ENCODE peak calls at places on chromosomes 6 and 20, in ten cellular contexts. I is HCT116, P is endothelial cell, E is astrocyte of the spinal cord, C is pancreas, F is tibial nerve, W is GM23338, A is lower leg skin, O is epithelial cell of esophagus, Q is stomach. U is an unnamed sample.

GRCh38 chr6:105607624-105608392 is 204.9 kb upstream of the PREP start:
- DNase-seq in I (no peak), P (no peak), E (no peak), C (no peak), F (no peak), W (no peak), A (no peak), O (no peak), Q (no peak), U (no peak)

GRCh38 chr20:63080411-63080810 is 73.6 kb upstream of the BHLHE23 start:
- DNase-seq in I (no peak), P (no peak), E (no peak), C (peak), F (no peak), W (no peak), A (peak), O (no peak), Q (no peak), U (no peak)

GRCh38 chr6:159953091-159953581 is 15.7 kb upstream of the IGF2R start:
- DNase-seq in I (no peak), P (no peak), E (peak), C (no peak), F (no peak), W (no peak), A (no peak), O (peak), Q (peak), U (no peak)

GRCh38 chr6:12150812-12151432 is 138.8 kb downstream of the HIVEP1 start:
- DNase-seq in I (peak), P (peak), E (no peak), C (no peak), F (no peak), W (peak), A (no peak), O (peak), Q (no peak), U (no peak)

GRCh38 chr6:166651408-166651807 is 24.4 kb upstream of the RPS6KA2 start:
- DNase-seq in I (no peak), P (no peak), E (no peak), C (no peak), F (no peak), W (no peak), A (no peak), O (no peak), Q (no peak), U (no peak)

GRCh38 chr6:28977351-28978136 is 27.6 kb downstream of the ZNF311 start:
- DNase-seq in I (no peak), P (no peak), E (peak), C (no peak), F (no peak), W (peak), A (no peak), O (peak), Q (no peak), U (no peak)

GRCh38 chr20:35845561-35845960 is 73.7 kb downstream of the PHF20 start:
- DNase-seq in I (no peak), P (no peak), E (peak), C (no peak), F (no peak), W (no peak), A (peak), O (peak), Q (no peak), U (no peak)

GRCh38 chr6:16229710-16230109 is 8.7 kb upstream of the GMPR start:
- DNase-seq in I (no peak), P (no peak), E (no peak), C (no peak), F (no peak), W (no peak), A (no peak), O (no peak), Q (no peak), U (no peak)

GRCh38 chr6:127586372-127586771 is 9.4 kb downstream of the C6orf58 start:
- DNase-seq in I (peak), P (no peak), E (no peak), C (no peak), F (no peak), W (peak), A (no peak), O (peak), Q (no peak), U (no peak)

GRCh38 chr6:69796081-69796626 is 656 bp downstream of the LMBRD1 start:
- DNase-seq in I (peak), P (no peak), E (peak), C (no peak), F (no peak), W (peak), A (no peak), O (peak), Q (peak), U (peak)

GRCh38 chr6:31474871-31475286 is 23.1 kb upstream of the MICB start:
- DNase-seq in I (no peak), P (no peak), E (no peak), C (no peak), F (no peak), W (peak), A (no peak), O (no peak), Q (no peak), U (no peak)

GRCh38 chr6:109460161-109460830 is 4.7 kb upstream of the MICAL1 start:
- DNase-seq in I (no peak), P (no peak), E (no peak), C (no peak), F (no peak), W (no peak), A (no peak), O (no peak), Q (no peak), U (no peak)

GRCh38 chr20:57717797-57718196 is 8.0 kb upstream of the PMEPA1 start:
- DNase-seq in I (no peak), P (no peak), E (no peak), C (no peak), F (no peak), W (no peak), A (no peak), O (peak), Q (no peak), U (no peak)

GRCh38 chr6:2939315-2940009 is 31.9 kb downstream of the SERPINB6 start:
- DNase-seq in I (no peak), P (no peak), E (no peak), C (peak), F (no peak), W (no peak), A (peak), O (no peak), Q (peak), U (peak)

GRCh38 chr20:46520976-46521579 is 7.7 kb upstream of the ZNF334 start:
- DNase-seq in I (peak), P (peak), E (peak), C (peak), F (no peak), W (peak), A (no peak), O (peak), Q (peak), U (peak)

GRCh38 chr6:138989098-138989983 is 1.3 kb upstream of the REPS1 start:
- DNase-seq in I (no peak), P (no peak), E (no peak), C (no peak), F (no peak), W (no peak), A (no peak), O (no peak), Q (no peak), U (no peak)

GRCh38 chr6:126550323-126550722 is 210.4 kb downstream of the CENPW start:
- DNase-seq in I (no peak), P (no peak), E (no peak), C (no peak), F (no peak), W (peak), A (no peak), O (no peak), Q (no peak), U (no peak)

GRCh38 chr20:4083103-4083864 is 67.9 kb upstream of the RNF24 start:
- DNase-seq in I (no peak), P (no peak), E (no peak), C (no peak), F (no peak), W (peak), A (no peak), O (no peak), Q (no peak), U (no peak)

GRCh38 chr6:170485159-170485558 is 67.9 kb downstream of the PSMB1 start:
- DNase-seq in I (no peak), P (no peak), E (peak), C (no peak), F (no peak), W (no peak), A (no peak), O (no peak), Q (no peak), U (no peak)

GRCh38 chr6:90425161-90425641 is 128.6 kb upstream of the BACH2 start:
- DNase-seq in I (no peak), P (no peak), E (no peak), C (no peak), F (no peak), W (no peak), A (no peak), O (no peak), Q (no peak), U (peak)

GRCh38 chr20:2331901-2332565 is 36.2 kb downstream of the TGM3 start:
- DNase-seq in I (no peak), P (no peak), E (no peak), C (no peak), F (no peak), W (no peak), A (peak), O (no peak), Q (no peak), U (no peak)

GRCh38 chr20:23596856-23597255 is 8.9 kb downstream of the CST9 start:
- DNase-seq in I (no peak), P (no peak), E (peak), C (no peak), F (no peak), W (no peak), A (no peak), O (no peak), Q (no peak), U (no peak)

GRCh38 chr6:52724041-52724405 is 39.3 kb downstream of the GSTA2 start:
- DNase-seq in I (no peak), P (no peak), E (peak), C (no peak), F (no peak), W (no peak), A (no peak), O (peak), Q (no peak), U (no peak)

GRCh38 chr6:128032047-128032446 is 131.2 kb upstream of the THEMIS start:
- DNase-seq in I (no peak), P (no peak), E (no peak), C (no peak), F (no peak), W (no peak), A (no peak), O (no peak), Q (no peak), U (no peak)

GRCh38 chr6:9576521-9576920 is 838.4 kb downstream of the TFAP2A start:
- DNase-seq in I (no peak), P (no peak), E (no peak), C (no peak), F (no peak), W (no peak), A (no peak), O (peak), Q (no peak), U (no peak)

GRCh38 chr6:108699290-108700041 is 138.7 kb downstream of the FOXO3 start:
- DNase-seq in I (no peak), P (no peak), E (peak), C (no peak), F (no peak), W (no peak), A (peak), O (no peak), Q (no peak), U (no peak)

GRCh38 chr6:106249658-106250057 is 75.9 kb downstream of the ATG5 start:
- DNase-seq in I (no peak), P (no peak), E (no peak), C (no peak), F (no peak), W (no peak), A (no peak), O (no peak), Q (no peak), U (no peak)

GRCh38 chr20:63472862-63473390 is 471 bp upstream of the KCNQ2 start:
- DNase-seq in I (no peak), P (no peak), E (no peak), C (no peak), F (no peak), W (no peak), A (no peak), O (no peak), Q (no peak), U (no peak)

GRCh38 chr6:84560431-84561375 is 203.7 kb downstream of the TBX18 start:
- DNase-seq in I (no peak), P (no peak), E (no peak), C (no peak), F (no peak), W (no peak), A (no peak), O (no peak), Q (no peak), U (no peak)

GRCh38 chr20:60474385-60474910 is 516.2 kb downstream of the CDH26 start:
- DNase-seq in I (no peak), P (no peak), E (no peak), C (no peak), F (no peak), W (no peak), A (no peak), O (no peak), Q (no peak), U (no peak)

GRCh38 chr6:119284861-119285521 is 64.6 kb downstream of the MAN1A1 start:
- DNase-seq in I (no peak), P (peak), E (no peak), C (no peak), F (no peak), W (peak), A (no peak), O (peak), Q (no peak), U (no peak)
- TF ChIP-seq CTCF in I (peak), P (peak), E (peak), C (no peak), F (no peak), W (peak), A (no peak), O (peak), Q (no peak), U (peak)

DNA sequence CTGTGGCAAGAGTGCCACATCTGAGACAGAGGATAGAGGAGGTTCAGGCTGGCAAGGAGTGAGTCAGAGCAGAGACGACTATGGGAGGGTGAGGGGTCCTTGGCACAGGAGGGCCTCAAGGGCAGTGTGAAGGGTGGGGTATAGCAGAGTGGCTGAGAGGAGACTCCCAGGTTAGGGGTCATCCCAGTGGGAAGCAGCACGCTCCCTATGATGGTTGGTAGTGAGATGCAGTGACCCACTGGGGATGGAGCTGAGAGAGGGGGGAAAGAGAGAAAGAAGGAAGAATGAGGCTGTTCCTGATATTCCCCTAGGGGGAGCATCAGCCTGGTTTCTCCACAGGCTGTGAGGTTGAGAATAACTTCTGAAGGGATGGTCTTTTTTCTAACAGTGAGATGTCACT is 97.4 kb downstream of the INSM1 start:
- DNase-seq in I (no peak), P (peak), E (no peak), C (no peak), F (no peak), W (peak), A (no peak), O (no peak), Q (no peak), U (no peak)
- TF ChIP-seq CTCF in I (peak), P (peak), E (peak), C (no peak), F (no peak), W (peak), A (no peak), O (peak), Q (no peak), U (no peak)

GRCh38 chr6:112881027-112881426 is 533.9 kb downstream of the RFPL4B start:
- DNase-seq in I (no peak), P (no peak), E (peak), C (no peak), F (no peak), W (no peak), A (no peak), O (peak), Q (no peak), U (no peak)

GRCh38 chr6:112882381-112882780 is 535.3 kb downstream of the RFPL4B start:
- DNase-seq in I (no peak), P (no peak), E (peak), C (no peak), F (no peak), W (no peak), A (no peak), O (no peak), Q (no peak), U (no peak)

GRCh38 chr6:112881828-112882227 is 534.7 kb downstream of the RFPL4B start:
- DNase-seq in I (no peak), P (no peak), E (no peak), C (no peak), F (no peak), W (no peak), A (no peak), O (peak), Q (no peak), U (no peak)

GRCh38 chr6:112877134-112878100 is 530.3 kb downstream of the RFPL4B start:
- DNase-seq in I (no peak), P (no peak), E (peak), C (no peak), F (no peak), W (peak), A (no peak), O (peak), Q (no peak), U (no peak)

DNA sequence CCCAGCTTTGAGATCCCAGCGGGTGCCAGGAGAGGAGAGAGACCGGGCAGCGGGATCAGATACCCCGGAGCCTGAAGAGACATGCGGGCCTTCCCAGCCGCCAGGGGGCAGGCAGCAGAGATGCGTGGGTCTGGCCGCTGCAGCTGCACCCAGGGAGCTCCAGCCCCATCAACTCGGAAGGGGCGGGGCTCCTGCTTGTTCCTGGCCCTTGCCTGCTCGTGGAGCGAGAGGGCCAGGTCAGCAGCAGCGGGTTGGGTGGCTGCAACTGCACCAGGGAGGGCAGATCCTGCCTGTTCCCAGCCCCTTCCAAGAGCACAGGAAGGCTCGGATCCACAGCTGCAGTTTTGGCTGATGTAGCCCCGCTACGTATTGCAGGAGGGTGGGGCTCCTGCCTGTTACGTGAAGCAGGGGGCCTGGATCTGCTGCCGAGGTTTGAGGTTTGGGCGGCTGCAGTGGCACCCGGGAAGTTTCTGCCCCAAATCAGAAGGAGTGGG is 532.8 kb downstream of the RFPL4B start:
- DNase-seq in I (no peak), P (no peak), E (no peak), C (peak), F (no peak), W (peak), A (no peak), O (peak), Q (peak), U (no peak)
- TF ChIP-seq CTCF in I (no peak), P (no peak), E (no peak), C (no peak), F (no peak), W (peak), A (no peak), O (peak), Q (no peak), U (no peak)

GRCh38 chr20:38435555-38435939 is 419 bp upstream of the SNHG17 start:
- DNase-seq in I (no peak), P (no peak), E (peak), C (no peak), F (no peak), W (no peak), A (no peak), O (peak), Q (no peak), U (no peak)
- TF ChIP-seq CTCF in I (no peak), P (peak), E (no peak), C (no peak), F (no peak), W (no peak), A (no peak), O (no peak), Q (no peak), U (peak)

GRCh38 chr20:44750081-44750805 is 4.6 kb downstream of the KCNK15 start:
- DNase-seq in I (no peak), P (no peak), E (no peak), C (peak), F (no peak), W (peak), A (no peak), O (no peak), Q (no peak), U (no peak)
- TF ChIP-seq CTCF in I (peak), P (no peak), E (peak), C (no peak), F (peak), W (peak), A (no peak), O (no peak), Q (no peak), U (no peak)

DNA sequence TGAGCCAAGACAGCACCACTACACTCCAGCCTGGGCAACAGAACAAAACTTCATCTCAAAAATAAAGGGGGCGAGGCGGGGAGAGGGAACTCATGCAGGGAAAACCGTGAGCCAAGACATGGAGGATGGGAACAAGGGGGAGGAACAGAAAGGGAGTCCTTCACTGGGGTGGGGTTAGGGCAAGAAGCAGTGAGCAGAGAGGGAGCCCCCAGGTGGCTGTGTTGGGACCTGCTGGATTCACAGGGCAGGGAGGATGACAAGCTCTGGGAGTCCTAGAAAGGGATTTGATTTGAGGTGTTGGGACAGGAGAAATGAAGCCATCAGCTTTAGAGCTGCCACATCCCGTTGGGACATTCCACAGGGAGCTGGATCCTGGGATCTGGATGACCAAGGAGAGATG is 90.6 kb upstream of the TOP1 start:
- DNase-seq in I (no peak), P (no peak), E (no peak), C (no peak), F (no peak), W (peak), A (no peak), O (no peak), Q (no peak), U (no peak)
- TF ChIP-seq CTCF in I (peak), P (no peak), E (peak), C (no peak), F (no peak), W (peak), A (no peak), O (no peak), Q (no peak), U (no peak)

GRCh38 chr6:36139431-36139830 is 9.1 kb downstream of the MAPK13 start:
- DNase-seq in I (no peak), P (peak), E (no peak), C (no peak), F (no peak), W (peak), A (no peak), O (no peak), Q (no peak), U (no peak)
- TF ChIP-seq CTCF in I (peak), P (no peak), E (peak), C (no peak), F (no peak), W (peak), A (no peak), O (peak), Q (no peak), U (no peak)

DNA sequence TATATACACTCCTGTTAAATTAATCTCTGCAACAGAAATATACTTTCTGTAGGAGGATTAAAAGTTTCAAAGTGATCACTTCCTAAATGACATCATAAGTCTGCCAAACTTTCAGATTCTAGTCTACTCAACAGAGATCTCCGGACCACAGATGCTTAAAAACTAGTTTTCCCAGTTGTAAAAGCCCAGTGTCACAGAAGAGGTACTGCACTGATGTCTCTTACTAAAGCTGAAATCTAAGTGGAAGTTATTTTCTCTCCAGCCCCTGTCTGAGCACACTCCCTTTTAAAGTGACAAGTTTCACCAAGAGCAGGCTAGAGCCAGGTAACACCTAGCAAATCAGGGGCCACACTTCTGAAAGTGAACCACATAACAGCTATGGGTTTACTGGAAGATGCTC is 71.6 kb upstream of the DST start:
- DNase-seq in I (no peak), P (no peak), E (no peak), C (no peak), F (no peak), W (no peak), A (no peak), O (no peak), Q (no peak), U (no peak)
- TF ChIP-seq CTCF in I (no peak), P (no peak), E (no peak), C (no peak), F (no peak), W (no peak), A (no peak), O (no peak), Q (no peak), U (no peak)

GRCh38 chr6:7846971-7847818 is 63.4 kb downstream of the TXNDC5 start:
- DNase-seq in I (no peak), P (no peak), E (peak), C (no peak), F (no peak), W (peak), A (no peak), O (peak), Q (no peak), U (no peak)
- TF ChIP-seq CTCF in I (no peak), P (no peak), E (peak), C (no peak), F (no peak), W (peak), A (no peak), O (no peak), Q (no peak), U (no peak)

U was measured in natural killer cell.